ENCODE peak calls at places on chromosomes 12 and 14, in eight cellular contexts. F is AG04450, O is body of pancreas, U is Peyer's patch, M is IMR-90, R is astrocyte of the spinal cord, W is uterus, J is mesothelial cell of epicardium. D is an unnamed sample.

GRCh38 chr14:92516966-92517350 is 3.4 kb downstream of the RIN3 start:
- DNase-seq in F (no peak), O (no peak), U (peak; percentile 33), M (no peak), R (no peak), W (no peak), J (no peak), D (no peak)

GRCh38 chr14:83548061-83548839 is 1981.7 kb upstream of the FLRT2 start:
- DNase-seq in F (peak; percentile 23), O (no peak), U (no peak), M (peak; percentile 72), R (peak; percentile 17), W (no peak), J (no peak), D (no peak)

GRCh38 chr12:126112849-126113248 is 1047.6 kb downstream of the AACS start:
- DNase-seq in F (no peak), O (no peak), U (no peak), M (no peak), R (no peak), W (no peak), J (no peak), D (no peak)

GRCh38 chr12:53712059-53712643 is 15.1 kb downstream of the CALCOCO1 start:
- DNase-seq in F (no peak), O (no peak), U (no peak), M (no peak), R (no peak), W (no peak), J (no peak), D (peak; percentile 21)

GRCh38 chr12:6372403-6373003 is 2.9 kb downstream of the SCNN1A start:
- DNase-seq in F (no peak), O (peak; percentile 45), U (peak; percentile 56), M (peak; percentile 69), R (peak; percentile 83), W (peak; percentile 24), J (no peak), D (no peak)

GRCh38 chr12:92439397-92439779 is 263.4 kb upstream of the PLEKHG7 start:
- DNase-seq in F (no peak), O (no peak), U (no peak), M (peak; percentile 31), R (peak; percentile 27), W (peak; percentile 49), J (no peak), D (no peak)

GRCh38 chr12:104748790-104749189 is 209.3 kb downstream of the SLC41A2 start:
- DNase-seq in F (peak; percentile 20), O (no peak), U (no peak), M (peak; percentile 60), R (peak; percentile 23), W (no peak), J (no peak), D (no peak)

GRCh38 chr12:12813120-12814101 is at the start of gene DDX47:
- DNase-seq in F (peak; percentile 74), O (peak; percentile 98), U (peak; percentile 99), M (peak; percentile 88), R (peak; percentile 90), W (peak; percentile 96), J (peak; percentile 99), D (peak; percentile 99)

GRCh38 chr12:84502907-84503787 is 409.5 kb downstream of the SLC6A15 start:
- DNase-seq in F (peak; percentile 55), O (peak; percentile 71), U (peak; percentile 46), M (peak; percentile 72), R (peak; percentile 70), W (peak; percentile 23), J (no peak), D (peak; percentile 63)

GRCh38 chr12:48680861-48681260 is 1.2 kb downstream of the KANSL2 start:
- DNase-seq in F (no peak), O (no peak), U (no peak), M (no peak), R (no peak), W (no peak), J (no peak), D (no peak)

GRCh38 chr12:47188576-47189441 is 109.0 kb upstream of the AMIGO2 start:
- DNase-seq in F (peak; percentile 18), O (peak; percentile 63), U (no peak), M (peak; percentile 84), R (peak; percentile 83), W (no peak), J (no peak), D (no peak)

GRCh38 chr12:113135178-113136127 is at the start of gene RASAL1:
- DNase-seq in F (no peak), O (peak; percentile 73), U (peak; percentile 79), M (no peak), R (no peak), W (no peak), J (peak; percentile 59), D (peak; percentile 73)

GRCh38 chr12:121538699-121539061 is 42.1 kb downstream of the KDM2B start:
- DNase-seq in F (no peak), O (peak; percentile 42), U (no peak), M (peak; percentile 29), R (no peak), W (no peak), J (no peak), D (no peak)

GRCh38 chr14:21205026-21205677 is 49.3 kb upstream of the OR5AU1 start:
- DNase-seq in F (no peak), O (no peak), U (no peak), M (no peak), R (no peak), W (no peak), J (no peak), D (no peak)

GRCh38 chr12:94689002-94689645 is 38.8 kb upstream of the TMCC3 start:
- DNase-seq in F (no peak), O (no peak), U (no peak), M (peak; percentile 27), R (peak; percentile 62), W (no peak), J (no peak), D (no peak)

GRCh38 chr12:47223848-47224213 is 144.1 kb upstream of the AMIGO2 start:
- DNase-seq in F (no peak), O (peak; percentile 84), U (peak; percentile 71), M (peak; percentile 22), R (peak; percentile 34), W (peak; percentile 42), J (no peak), D (no peak)

GRCh38 chr14:84250863-84251262 is 1279.1 kb upstream of the FLRT2 start:
- DNase-seq in F (no peak), O (no peak), U (no peak), M (no peak), R (no peak), W (no peak), J (no peak), D (no peak)

GRCh38 chr14:99143126-99143525 is 128.9 kb downstream of the BCL11B start:
- DNase-seq in F (no peak), O (no peak), U (peak; percentile 29), M (no peak), R (no peak), W (no peak), J (no peak), D (no peak)

GRCh38 chr12:6925543-6926279 is 2.0 kb upstream of the ATN1 start:
- DNase-seq in F (peak; percentile 55), O (peak; percentile 71), U (peak; percentile 81), M (peak; percentile 90), R (peak; percentile 89), W (peak; percentile 80), J (no peak), D (peak; percentile 47)

GRCh38 chr14:54600685-54601084 is 33.8 kb downstream of the SAMD4A start:
- DNase-seq in F (peak; percentile 68), O (no peak), U (no peak), M (peak; percentile 94), R (no peak), W (no peak), J (no peak), D (no peak)

GRCh38 chr14:90567991-90568390 is 171.2 kb downstream of the CALM1 start:
- DNase-seq in F (no peak), O (no peak), U (no peak), M (no peak), R (no peak), W (no peak), J (no peak), D (no peak)

GRCh38 chr12:29053567-29053966 is 95.5 kb upstream of the FAR2 start:
- DNase-seq in F (no peak), O (no peak), U (no peak), M (no peak), R (no peak), W (no peak), J (no peak), D (no peak)

GRCh38 chr12:3456809-3457208 is 34.2 kb upstream of the PRMT8 start:
- DNase-seq in F (no peak), O (peak; percentile 63), U (no peak), M (no peak), R (no peak), W (no peak), J (no peak), D (peak; percentile 24)

GRCh38 chr12:52082026-52082667 is 2.6 kb downstream of the SMIM41 start:
- DNase-seq in F (no peak), O (no peak), U (peak; percentile 57), M (peak; percentile 61), R (no peak), W (peak; percentile 49), J (no peak), D (peak; percentile 59)

GRCh38 chr14:99603471-99603933 is 505 bp downstream of the CCDC85C start:
- DNase-seq in F (no peak), O (peak; percentile 61), U (peak; percentile 60), M (peak; percentile 49), R (peak; percentile 53), W (peak; percentile 48), J (peak; percentile 63), D (peak; percentile 57)

GRCh38 chr14:63745858-63746425 is 18.1 kb upstream of the SGPP1 start:
- DNase-seq in F (no peak), O (no peak), U (peak; percentile 83), M (no peak), R (no peak), W (no peak), J (no peak), D (no peak)

GRCh38 chr12:120586216-120586615 is 5.0 kb upstream of the POP5 start:
- DNase-seq in F (no peak), O (no peak), U (no peak), M (no peak), R (no peak), W (no peak), J (no peak), D (no peak)

GRCh38 chr14:47442206-47442605 is 233.2 kb downstream of the MDGA2 start:
- DNase-seq in F (no peak), O (no peak), U (no peak), M (no peak), R (peak; percentile 56), W (no peak), J (no peak), D (peak; percentile 6)
- TF ChIP-seq CTCF in F (no peak), O (no peak), U (no peak), M (no peak), R (peak; percentile 41), W (no peak), J (no peak), D (peak; percentile 35)

GRCh38 chr14:79543966-79544365 is 667.3 kb downstream of the DIO2 start:
- DNase-seq in F (no peak), O (no peak), U (no peak), M (peak; percentile 66), R (peak; percentile 82), W (no peak), J (no peak), D (no peak)
- TF ChIP-seq CTCF in F (peak; percentile 53), O (peak; percentile 38), U (no peak), M (peak; percentile 67), R (peak; percentile 69), W (no peak), J (peak; percentile 81), D (peak; percentile 48)

GRCh38 chr12:70366581-70367267 is 634 bp downstream of the KCNMB4 start:
- DNase-seq in F (peak; percentile 1), O (peak; percentile 36), U (peak; percentile 72), M (peak; percentile 31), R (peak; percentile 10), W (peak; percentile 28), J (peak; percentile 64), D (peak; percentile 65)
- TF ChIP-seq CTCF in F (no peak), O (no peak), U (no peak), M (no peak), R (no peak), W (no peak), J (no peak), D (no peak)

GRCh38 chr14:105304565-105304964 is 3.8 kb upstream of the BRF1 start:
- DNase-seq in F (no peak), O (no peak), U (no peak), M (no peak), R (no peak), W (no peak), J (no peak), D (no peak)
- TF ChIP-seq CTCF in F (no peak), O (no peak), U (no peak), M (no peak), R (no peak), W (no peak), J (no peak), D (no peak)